ENCODE peak calls at places on chromosomes 5 and 9, in four cellular contexts. O is IMR-90, E is heart left ventricle, M is fibroblast of lung. K is an unnamed sample.

GRCh38 chr5:151721087-151721646 is 34.5 kb upstream of the SPARC start:
- DNase-seq in O (peak; percentile 53), E (no peak), M (peak; percentile 32), K (no peak)

GRCh38 chr5:152688561-152689274 is 283.6 kb upstream of the NMUR2 start:
- DNase-seq in O (peak; percentile 11), E (no peak), M (peak; percentile 99), K (no peak)

GRCh38 chr5:142871056-142871879 is 101.1 kb downstream of the ARHGAP26 start:
- DNase-seq in O (no peak), E (no peak), M (no peak), K (no peak)

GRCh38 chr9:87569008-87569908 is 71.6 kb downstream of the DAPK1 start:
- DNase-seq in O (no peak), E (no peak), M (peak; percentile 72), K (no peak)

GRCh38 chr9:88421348-88421747 is 33.1 kb downstream of the SPIN1 start:
- DNase-seq in O (no peak), E (no peak), M (no peak), K (no peak)

GRCh38 chr9:13942695-13943094 is 371.2 kb downstream of the NFIB start:
- DNase-seq in O (peak; percentile 98), E (no peak), M (peak; percentile 100), K (no peak)

GRCh38 chr5:135934939-135935338 is 19.8 kb downstream of the LECT2 start:
- DNase-seq in O (peak; percentile 29), E (no peak), M (peak; percentile 48), K (no peak)

GRCh38 chr9:98647236-98647635 is 61.5 kb downstream of the GABBR2 start:
- DNase-seq in O (no peak), E (no peak), M (no peak), K (no peak)

GRCh38 chr9:96232539-96233241 is 69.3 kb downstream of the HSD17B3 start:
- DNase-seq in O (peak; percentile 56), E (peak; percentile 72), M (no peak), K (no peak)

GRCh38 chr5:131209506-131210191 is 38.9 kb downstream of the LYRM7 start:
- DNase-seq in O (no peak), E (no peak), M (no peak), K (no peak)

GRCh38 chr9:127550277-127550676 is 61.8 kb upstream of the STXBP1 start:
- DNase-seq in O (no peak), E (no peak), M (no peak), K (no peak)

GRCh38 chr9:72476617-72477375 is 44.6 kb upstream of the TMC1 start:
- DNase-seq in O (peak; percentile 84), E (no peak), M (peak; percentile 90), K (no peak)

GRCh38 chr9:108278341-108278740 is 577.4 kb downstream of the ACTL7B start:
- DNase-seq in O (no peak), E (no peak), M (no peak), K (no peak)

GRCh38 chr9:111179577-111179976 is 141.3 kb upstream of the LPAR1 start:
- DNase-seq in O (no peak), E (peak; percentile 51), M (peak; percentile 19), K (no peak)

GRCh38 chr9:29241320-29241719 is 1668.0 kb upstream of the C9orf72 start:
- DNase-seq in O (no peak), E (no peak), M (no peak), K (no peak)

GRCh38 chr5:1524799-1525623 is 1.3 kb upstream of the LPCAT1 start:
- DNase-seq in O (no peak), E (peak; percentile 58), M (no peak), K (no peak)

GRCh38 chr5:61332891-61333350 is 863 bp downstream of the ZSWIM6 start:
- DNase-seq in O (peak; percentile 66), E (peak; percentile 83), M (peak; percentile 73), K (no peak)

GRCh38 chr9:136662326-136662655 is 425 bp upstream of the EGFL7 start:
- DNase-seq in O (no peak), E (peak; percentile 74), M (no peak), K (no peak)

GRCh38 chr5:153256-153655 is 38.0 kb upstream of the LRRC14B start:
- DNase-seq in O (peak; percentile 80), E (no peak), M (peak; percentile 75), K (no peak)

GRCh38 chr5:82812575-82812974 is 264.6 kb downstream of the TMEM167A start:
- DNase-seq in O (peak; percentile 7), E (no peak), M (peak; percentile 47), K (no peak)

GRCh38 chr9:38163518-38163917 is 94.5 kb upstream of the SHB start:
- DNase-seq in O (no peak), E (no peak), M (no peak), K (no peak)

GRCh38 chr9:104798209-104798995 is 34.5 kb downstream of the NIPSNAP3B start:
- DNase-seq in O (no peak), E (no peak), M (no peak), K (no peak)

GRCh38 chr9:111783424-111783823 is 11.3 kb downstream of the SHOC1 start:
- DNase-seq in O (no peak), E (no peak), M (no peak), K (no peak)

GRCh38 chr9:137696526-137696925 is 77.7 kb downstream of the EHMT1 start:
- DNase-seq in O (no peak), E (no peak), M (no peak), K (no peak)

GRCh38 chr5:169893586-169893985 is 86.7 kb downstream of the INSYN2B start:
- DNase-seq in O (no peak), E (no peak), M (peak; percentile 90), K (no peak)

GRCh38 chr9:126429190-126429589 is 102.6 kb downstream of the MVB12B start:
- DNase-seq in O (no peak), E (no peak), M (no peak), K (no peak)

GRCh38 chr5:99386406-99387075 is 457.7 kb upstream of the CHD1 start:
- DNase-seq in O (no peak), E (no peak), M (no peak), K (no peak)

GRCh38 chr5:59760798-59761348 is 132.7 kb downstream of the PDE4D start:
- DNase-seq in O (peak; percentile 55), E (no peak), M (peak; percentile 75), K (no peak)

GRCh38 chr5:75509956-75510355 is 1.5 kb downstream of the CERT1 start:
- DNase-seq in O (peak; percentile 60), E (no peak), M (peak; percentile 52), K (no peak)

GRCh38 chr5:167065784-167066183 is 1225.7 kb upstream of the WWC1 start:
- DNase-seq in O (no peak), E (no peak), M (no peak), K (no peak)

GRCh38 chr5:154476343-154477213 is 1.4 kb downstream of the HAND1 start:
- DNase-seq in O (no peak), E (no peak), M (no peak), K (no peak)

GRCh38 chr9:93128011-93128714 is 5.9 kb downstream of the NINJ1 start:
- DNase-seq in O (no peak), E (peak; percentile 37), M (no peak), K (no peak)

GRCh38 chr5:37722236-37723146 is 117.3 kb downstream of the GDNF start:
- DNase-seq in O (peak; percentile 96), E (no peak), M (peak; percentile 99), K (no peak)
- H3K27ac ChIP-seq in O (no peak overlapping the region), E (no peak overlapping the region), M (peak overlapping the region; percentile 50), K (no peak overlapping the region)

GRCh38 chr5:179777456-179777855 is 16.3 kb upstream of the LTC4S start:
- DNase-seq in O (no peak), E (no peak), M (no peak), K (no peak)
- H3K36me3 ChIP-seq in O (peaks cover 61% of the 10 kb centered on the region), E (peaks cover 86% of the 10 kb centered on the region), M (peaks cover 10% of the 10 kb centered on the region), K (peaks cover 19% of the 10 kb centered on the region)

DNA sequence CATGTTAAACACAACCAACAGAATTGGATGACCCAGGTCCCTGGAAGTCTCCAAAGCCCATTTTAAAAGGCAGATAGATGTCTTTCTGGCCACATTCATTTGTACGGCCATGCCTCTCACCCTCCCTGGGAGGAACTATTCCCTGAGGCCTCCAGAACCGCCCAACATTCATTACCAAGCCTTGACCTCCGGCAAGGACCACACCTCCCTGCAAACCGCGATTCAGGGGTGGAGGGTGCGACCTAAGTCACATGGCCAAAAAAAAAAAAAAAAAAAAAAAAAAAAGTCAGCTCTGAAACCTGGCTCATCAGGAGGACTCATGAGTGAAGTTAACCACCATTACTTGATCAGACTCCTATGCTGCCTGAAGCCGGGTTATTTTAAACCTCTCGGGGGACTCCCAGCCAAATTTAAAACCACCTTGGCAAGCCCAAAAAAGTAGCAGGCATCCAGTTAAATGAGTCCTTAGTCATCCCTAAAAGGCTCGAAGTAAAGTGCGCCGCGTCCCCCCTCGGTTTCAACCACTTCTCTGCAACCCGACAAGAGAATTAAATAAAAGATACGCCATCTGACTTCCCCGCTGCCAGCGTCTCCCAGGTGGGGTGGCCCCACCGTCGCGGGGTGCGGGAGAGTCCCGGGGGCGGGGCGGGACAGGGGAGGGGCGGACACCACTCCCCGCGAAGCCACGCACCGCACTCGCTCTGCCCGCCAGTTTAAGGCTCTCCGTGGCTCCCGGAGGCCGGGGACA is 2.4 kb downstream of the KLF9 start:
- DNase-seq in O (peak; percentile 71), E (peak; percentile 83), M (peak; percentile 86), K (no peak)
- H3K4me1 ChIP-seq in O (peaks cover 14% of the 10 kb centered on the region), E (peaks cover 66% of the 10 kb centered on the region), M (peaks cover 21% of the 10 kb centered on the region), K (peaks cover 5% of the 10 kb centered on the region)

GRCh38 chr5:14810941-14811573 is 60.5 kb downstream of the ANKH start:
- DNase-seq in O (no peak), E (no peak), M (no peak), K (no peak)
- H3K27ac ChIP-seq in O (no peak overlapping the region), E (peak overlapping the region; percentile 85), M (no peak overlapping the region), K (no peak overlapping the region)